ENCODE peak calls at places on chromosomes 6 and 20, in nine cellular contexts. Z, K, R, P, U, L, A, C and Q are unnamed samples.

GRCh38 chr6:34496103-34496685 is 30.3 kb downstream of the PACSIN1 start:
- DNase-seq in P (no peak), L (no peak), R (no peak), Z (no peak), A (no peak), C (no peak), K (no peak), U (no peak), Q (no peak)

GRCh38 chr20:62361799-62362589 is 5.1 kb downstream of the LAMA5 start:
- DNase-seq in A (peak; percentile 52), K (peak; percentile 75), U (no peak), P (peak; percentile 35), R (no peak), C (no peak), L (no peak), Z (peak; percentile 96), Q (no peak)

GRCh38 chr6:161228911-161229591 is 44.8 kb downstream of the AGPAT4 start:
- DNase-seq in A (no peak), L (no peak), P (no peak), U (peak; percentile 86), K (peak; percentile 22), R (no peak), C (no peak), Z (no peak), Q (no peak)

GRCh38 chr6:63677282-63677681 is 41.7 kb downstream of the PHF3 start:
- DNase-seq in P (no peak), U (peak; percentile 37), Z (no peak), R (no peak), A (no peak), K (no peak), L (no peak), C (no peak), Q (no peak)

GRCh38 chr6:43878823-43879495 is 108.9 kb downstream of the VEGFA start:
- DNase-seq in K (peak; percentile 60), R (peak; percentile 51), A (peak; percentile 51), Z (no peak), L (no peak), U (no peak), C (no peak), P (no peak), Q (no peak)

GRCh38 chr20:62344782-62345181 is 22.3 kb downstream of the LAMA5 start:
- DNase-seq in R (no peak), L (no peak), K (no peak), A (no peak), C (no peak), U (no peak), Z (no peak), P (no peak), Q (no peak)

GRCh38 chr6:1424306-1424927 is 35.0 kb downstream of the FOXF2 start:
- DNase-seq in L (no peak), Z (peak; percentile 54), P (no peak), U (peak; percentile 70), A (no peak), K (peak; percentile 77), R (peak; percentile 31), C (no peak), Q (peak; percentile 68)

GRCh38 chr6:167664678-167665445 is 161.8 kb upstream of the AFDN start:
- DNase-seq in A (no peak), C (no peak), L (no peak), R (no peak), U (no peak), P (no peak), K (no peak), Z (no peak), Q (no peak)

GRCh38 chr6:133099573-133099972 is 141.6 kb upstream of the EYA4 start:
- DNase-seq in U (peak; percentile 87), A (no peak), K (no peak), P (no peak), C (no peak), R (no peak), Z (peak; percentile 18), L (no peak), Q (no peak)

GRCh38 chr6:106452628-106453027 is 92.1 kb downstream of the CRYBG1 start:
- DNase-seq in Z (no peak), C (no peak), K (no peak), P (no peak), L (no peak), R (no peak), U (peak; percentile 75), A (no peak), Q (no peak)

GRCh38 chr6:14107000-14107399 is 10.6 kb upstream of the CD83 start:
- DNase-seq in L (no peak), R (no peak), A (no peak), U (no peak), K (no peak), Z (no peak), P (no peak), C (no peak), Q (no peak)

GRCh38 chr20:61895016-61895415 is 170.7 kb downstream of the TAF4 start:
- DNase-seq in C (no peak), P (no peak), L (no peak), K (no peak), R (no peak), U (no peak), Z (no peak), A (no peak), Q (no peak)

GRCh38 chr6:118207947-118208346 is 300.9 kb downstream of the SLC35F1 start:
- DNase-seq in K (no peak), L (no peak), U (no peak), A (no peak), Z (no peak), P (no peak), R (no peak), C (no peak), Q (no peak)

GRCh38 chr6:138818496-138819194 is 22.8 kb downstream of the ECT2L start:
- DNase-seq in U (peak; percentile 47), A (no peak), K (no peak), Z (no peak), L (no peak), R (no peak), C (no peak), P (no peak), Q (no peak)

GRCh38 chr20:40148886-40149285 is 540.1 kb downstream of the MAFB start:
- DNase-seq in K (no peak), C (no peak), U (no peak), L (no peak), A (no peak), R (no peak), Z (no peak), P (no peak), Q (no peak)

GRCh38 chr6:1436334-1437306 is 47.2 kb downstream of the FOXF2 start:
- DNase-seq in Z (peak; percentile 53), C (peak; percentile 20), A (no peak), U (peak; percentile 69), P (no peak), L (no peak), R (peak; percentile 81), K (peak; percentile 82), Q (peak; percentile 77)

DNA sequence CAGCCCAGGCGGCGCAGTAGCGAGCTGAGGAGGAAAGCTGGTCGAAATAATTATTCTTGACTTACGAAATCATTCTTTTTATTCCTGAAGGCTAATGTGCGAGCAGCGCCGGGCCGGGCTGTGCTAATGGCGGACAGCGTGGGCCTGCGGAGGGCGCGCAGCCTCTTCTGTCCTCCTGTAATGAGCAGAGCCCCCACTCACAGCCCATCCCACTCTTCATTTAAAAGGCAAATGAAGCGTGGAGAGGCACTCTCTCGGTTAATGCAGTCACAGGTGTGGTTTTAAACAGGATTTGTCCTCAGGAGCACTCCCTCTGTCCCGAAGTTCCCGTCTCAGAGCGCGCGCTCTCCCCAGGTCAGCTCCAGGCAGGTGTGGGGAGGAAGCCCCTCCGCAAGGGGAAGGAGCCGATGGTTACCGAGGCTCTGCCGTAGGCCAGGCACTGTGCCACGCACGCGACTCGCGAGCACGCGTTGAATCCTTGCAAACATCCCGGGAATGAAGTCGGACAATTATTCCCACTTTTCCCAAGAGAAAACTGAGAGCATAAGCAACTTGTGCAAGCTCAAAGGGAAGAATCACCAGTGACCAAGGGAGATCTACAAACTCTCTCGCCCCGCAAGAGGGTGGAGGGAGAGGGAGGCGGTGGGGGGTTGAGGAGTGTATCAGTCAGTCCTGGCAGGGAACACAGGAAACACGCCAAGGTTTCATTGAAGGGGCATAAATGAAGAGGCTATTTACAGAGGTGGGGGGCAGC is 35.5 kb upstream of the ZFAND3 start:
- DNase-seq in U (peak; percentile 31), A (peak; percentile 24), Z (no peak), L (no peak), K (peak; percentile 48), R (no peak), P (peak; percentile 48), C (no peak), Q (no peak)
- TF ChIP-seq CTCF in U (no peak), A (peak; percentile 30), Z (no peak), L (no peak), K (no peak), R (no peak), P (no peak), C (no peak), Q (no peak)

DNA sequence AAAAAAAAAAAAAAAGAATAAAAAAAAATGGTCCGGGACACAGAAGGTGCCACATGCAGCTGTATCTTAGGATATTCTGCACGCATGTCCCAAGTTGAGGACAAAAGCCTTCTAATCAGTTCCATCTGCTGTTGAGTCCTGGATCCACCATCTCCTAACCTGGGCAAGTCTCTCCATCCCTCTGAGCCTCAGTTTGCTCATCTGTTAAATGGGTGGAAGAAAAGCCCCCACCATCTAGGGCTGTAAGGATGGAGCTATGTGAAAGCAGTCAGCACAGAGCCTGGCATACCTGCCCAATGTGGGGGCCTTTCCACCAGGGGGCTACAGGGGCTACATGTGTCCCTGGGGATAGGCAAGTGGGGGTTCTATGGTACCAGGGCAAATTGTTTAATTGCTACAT is 208.4 kb downstream of the ZMYND8 start:
- DNase-seq in R (no peak), U (no peak), A (no peak), L (no peak), K (no peak), Z (no peak), P (no peak), C (no peak), Q (no peak)
- TF ChIP-seq CTCF in R (no peak), U (no peak), A (no peak), L (no peak), K (peak; percentile 5), Z (no peak), P (no peak), C (no peak), Q (no peak)

DNA sequence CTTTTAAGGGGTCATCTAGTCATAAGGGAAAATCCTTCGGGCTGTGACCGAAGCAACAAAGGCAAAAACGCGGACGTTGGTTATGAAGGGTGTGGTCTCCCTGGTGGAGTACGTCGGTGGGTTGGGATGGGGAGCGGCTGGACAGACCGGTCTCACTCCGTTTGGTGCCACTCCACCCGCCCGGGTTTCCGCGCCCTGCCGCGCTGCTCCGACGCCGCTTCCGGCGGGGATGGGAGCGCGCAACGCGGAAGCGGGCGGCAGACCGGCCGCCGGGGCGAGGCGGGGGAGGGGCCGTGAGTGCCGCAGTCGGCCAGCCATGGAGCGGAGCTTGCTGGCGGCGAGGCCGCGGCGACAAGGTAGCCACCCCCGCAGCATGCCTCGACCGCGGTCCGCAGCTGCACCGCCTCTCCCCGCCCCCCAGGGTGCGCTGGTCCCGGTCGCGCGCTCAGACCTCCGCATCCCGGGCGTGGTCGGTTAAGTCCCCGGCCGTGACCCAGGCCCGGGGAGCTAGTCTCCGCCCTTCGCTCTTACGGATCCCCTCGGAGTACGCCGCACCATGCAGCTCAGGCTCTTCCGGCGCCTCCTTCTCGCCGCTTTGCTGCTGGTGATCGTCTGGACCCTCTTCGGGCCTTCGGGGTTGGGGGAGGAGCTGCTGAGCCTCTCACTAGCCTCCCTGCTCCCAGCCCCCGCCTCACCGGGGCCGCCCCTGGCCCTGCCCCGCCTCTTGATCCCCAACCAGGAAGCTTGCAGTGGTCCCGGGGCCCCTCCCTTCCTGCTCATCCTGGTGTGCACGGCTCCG is at the start of gene B3GALT4:
- DNase-seq in A (peak; percentile 80), P (peak; percentile 77), L (no peak), K (peak; percentile 93), C (peak; percentile 51), U (peak; percentile 95), Z (peak; percentile 96), R (peak; percentile 65), Q (peak; percentile 66)
- TF ChIP-seq CTCF in A (peak; percentile 72), P (peak; percentile 69), L (peak; percentile 40), K (peak; percentile 59), C (peak; percentile 36), U (peak; percentile 29), Z (peak; percentile 74), R (peak; percentile 70), Q (peak; percentile 76)

GRCh38 chr20:33666293-33667244 is at the start of gene ACTL10:
- DNase-seq in A (peak; percentile 98), Z (peak; percentile 99), C (peak; percentile 62), U (peak; percentile 92), R (peak; percentile 88), P (peak; percentile 99), L (peak; percentile 98), K (peak; percentile 89), Q (peak; percentile 74)
- TF ChIP-seq CTCF in A (peak; percentile 64), Z (no peak), C (no peak), U (peak; percentile 25), R (no peak), P (peak; percentile 60), L (peak; percentile 27), K (no peak), Q (no peak)